ENCODE peak calls at places on chromosomes 4 and X, in ten cellular contexts. Y is breast epithelium, D is astrocyte of the cerebellum, B is fibroblast of villous mesenchyme, U is epithelial cell of esophagus, O is psoas muscle, A is coronary artery, L is kidney epithelial cell, R is GM12865, J is bronchial epithelial cell. Z is an unnamed sample.

GRCh38 chr4:147326581-147326980 is 154.3 kb upstream of the EDNRA start:
- DNase-seq in A (no peak), O (no peak), B (peak; percentile 70), J (no peak), U (no peak), D (no peak), R (no peak), Y (no peak), L (no peak), Z (no peak)

GRCh38 chr4:155011163-155011825 is 197.1 kb upstream of the NPY2R start:
- DNase-seq in J (no peak), D (no peak), L (no peak), R (no peak), U (no peak), Y (no peak), O (no peak), B (no peak), A (no peak), Z (no peak)

GRCh38 chr4:64538219-64538618 is 129.0 kb upstream of the TECRL start:
- DNase-seq in A (no peak), D (no peak), O (no peak), L (no peak), U (no peak), J (no peak), B (no peak), Y (no peak), R (peak; percentile 0), Z (no peak)

GRCh38 chr4:98932539-98932938 is 3.6 kb upstream of the EIF4E start:
- DNase-seq in R (peak; percentile 57), L (no peak), J (peak; percentile 88), O (no peak), A (no peak), D (no peak), Y (no peak), B (peak; percentile 28), U (peak; percentile 80), Z (no peak)

GRCh38 chr4:70914631-70915030 is 12.5 kb downstream of the MOB1B start:
- DNase-seq in O (no peak), B (peak; percentile 14), Y (no peak), U (no peak), A (no peak), D (no peak), R (no peak), J (no peak), L (no peak), Z (no peak)

GRCh38 chr4:139331185-139331584 is 28.9 kb upstream of the NDUFC1 start:
- DNase-seq in J (peak; percentile 59), A (no peak), R (no peak), D (no peak), B (no peak), U (peak; percentile 46), O (no peak), L (no peak), Y (no peak), Z (no peak)

GRCh38 chr4:151403656-151404055 is 5.3 kb upstream of the FHIP1A start:
- DNase-seq in U (no peak), R (no peak), L (no peak), O (no peak), A (no peak), Y (no peak), D (no peak), B (no peak), J (no peak), Z (no peak)

GRCh38 chr4:107718351-107718965 is 1.6 kb downstream of the PAPSS1 start:
- DNase-seq in O (no peak), D (no peak), Y (no peak), J (no peak), B (peak; percentile 84), L (no peak), R (peak; percentile 74), A (no peak), U (peak; percentile 20), Z (no peak)

DNA sequence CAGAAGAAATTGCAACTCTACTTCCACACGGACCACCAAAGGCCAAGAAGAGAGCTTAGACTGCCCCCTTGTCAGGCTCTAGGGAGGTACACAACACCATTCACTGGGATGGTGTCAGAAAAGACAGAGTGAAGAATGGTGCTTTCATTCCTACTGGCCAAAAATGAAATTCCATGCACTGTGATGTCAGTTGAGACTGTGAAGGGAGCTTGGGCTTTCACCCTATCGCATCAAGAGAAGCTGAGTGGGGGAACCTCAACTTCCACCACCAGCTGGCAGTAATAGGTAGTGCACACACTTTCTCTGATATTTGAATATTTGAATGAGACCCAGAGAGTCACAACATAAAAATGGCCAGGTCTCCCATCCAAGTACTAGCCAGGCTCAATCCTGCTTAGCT is 65.9 kb downstream of the ZNF711 start:
- DNase-seq in L (no peak), Y (no peak), U (no peak), O (no peak), R (no peak), D (no peak), A (no peak), B (no peak), J (no peak), Z (no peak)
- TF ChIP-seq CTCF in L (no peak), Y (no peak), U (no peak), O (no peak), R (no peak), D (no peak), A (no peak), B (no peak), J (no peak), Z (no peak)

DNA sequence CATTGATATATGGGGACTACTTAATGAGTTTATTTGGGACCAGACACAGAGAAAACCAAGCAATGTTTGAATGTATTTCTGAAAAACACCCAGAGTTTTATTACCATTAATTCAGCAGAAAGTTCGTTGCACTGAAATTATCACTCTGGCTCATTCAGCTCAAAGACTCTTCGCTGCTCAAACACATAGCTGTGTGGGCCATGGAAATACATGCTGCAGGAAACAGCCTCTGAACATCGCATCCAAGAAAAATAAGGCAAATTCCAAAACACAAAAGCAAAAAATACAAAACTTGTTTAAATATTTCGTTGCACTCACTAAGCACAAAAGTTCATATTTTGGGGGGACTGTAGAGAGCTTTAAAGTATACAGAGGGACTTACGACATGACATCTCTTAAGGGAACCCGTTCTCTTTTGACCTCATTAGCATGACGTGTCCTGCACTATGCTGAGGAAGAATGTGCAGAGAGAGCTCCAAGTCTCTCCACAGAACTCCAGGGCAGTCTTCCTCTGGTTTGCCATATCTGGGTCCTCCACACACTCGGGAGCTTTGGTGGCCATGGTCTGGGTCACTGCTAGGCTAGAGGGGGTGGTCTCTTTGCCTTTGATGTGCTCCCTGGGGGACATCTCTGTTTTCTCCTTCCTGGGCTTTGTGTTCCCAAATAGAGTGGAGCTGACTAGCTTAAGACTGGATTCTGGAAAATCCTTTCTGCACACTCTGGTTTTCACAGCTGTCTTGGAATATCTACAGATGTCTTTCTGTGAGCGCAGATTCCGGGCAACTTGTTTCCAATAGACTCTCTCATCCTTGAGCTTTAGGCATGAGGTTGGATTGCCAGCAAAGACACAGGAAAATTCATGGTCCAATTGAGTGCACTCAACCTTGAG is 2.8 kb downstream of the FGFBP1 start:
- DNase-seq in J (no peak), U (no peak), O (no peak), R (no peak), Y (no peak), B (no peak), L (no peak), A (no peak), D (no peak), Z (no peak)
- H3K4me3 ChIP-seq in J (peak overlapping the region; percentile 3), U (peak overlapping the region; percentile 58), O (no peak overlapping the region), R (no peak overlapping the region), Y (no peak overlapping the region), B (no peak overlapping the region), L (no peak overlapping the region), A (peak overlapping the region; percentile 4), D (no peak overlapping the region), Z (no peak overlapping the region)

GRCh38 chrX:13747836-13748235 is 13.3 kb downstream of the OFD1 start:
- DNase-seq in D (peak; percentile 53), U (peak; percentile 67), L (peak; percentile 21), R (peak; percentile 51), A (no peak), Y (no peak), O (no peak), B (peak; percentile 78), J (peak; percentile 64), Z (no peak)

GRCh38 chrX:13748486-13748885 is 13.9 kb downstream of the OFD1 start:
- DNase-seq in B (no peak), U (no peak), L (no peak), O (no peak), J (no peak), Y (no peak), A (no peak), R (no peak), D (no peak), Z (no peak)

GRCh38 chrX:13750812-13751211 is 16.3 kb downstream of the OFD1 start:
- DNase-seq in A (no peak), L (no peak), J (no peak), Y (no peak), U (no peak), O (no peak), B (no peak), D (no peak), R (peak; percentile 66), Z (no peak)

GRCh38 chrX:13752141-13752540 is 17.6 kb downstream of the OFD1 start:
- DNase-seq in J (peak; percentile 71), O (no peak), B (no peak), A (no peak), R (no peak), D (no peak), Y (no peak), L (no peak), U (peak; percentile 47), Z (no peak)

GRCh38 chrX:13750204-13750603 is 15.7 kb downstream of the OFD1 start:
- DNase-seq in O (no peak), R (peak; percentile 59), J (peak; percentile 50), B (no peak), D (peak; percentile 41), L (no peak), A (no peak), Y (no peak), U (peak; percentile 59), Z (no peak)
- TF ChIP-seq CTCF in O (peak; percentile 54), R (peak; percentile 46), J (peak; percentile 36), B (peak; percentile 51), D (peak; percentile 75), L (peak; percentile 77), A (peak; percentile 40), Y (peak; percentile 70), U (peak; percentile 54), Z (peak; percentile 76)

GRCh38 chr4:68366600-68366999 is 16.7 kb upstream of the YTHDC1 start:
- DNase-seq in D (no peak), U (no peak), Y (no peak), B (peak; percentile 50), J (no peak), A (no peak), L (no peak), O (no peak), R (no peak), Z (no peak)

GRCh38 chr4:68367835-68368234 is 17.9 kb upstream of the YTHDC1 start:
- DNase-seq in R (no peak), J (no peak), B (no peak), Y (no peak), A (no peak), O (no peak), U (no peak), L (no peak), D (no peak), Z (no peak)

GRCh38 chr4:68365068-68365467 is 15.2 kb upstream of the YTHDC1 start:
- DNase-seq in A (no peak), L (no peak), R (no peak), D (no peak), Y (no peak), U (no peak), J (no peak), O (no peak), B (no peak), Z (no peak)

GRCh38 chr4:68369474-68369805 is 19.6 kb upstream of the YTHDC1 start:
- DNase-seq in O (no peak), R (no peak), A (no peak), U (peak; percentile 93), L (peak; percentile 90), B (peak; percentile 38), J (peak; percentile 95), D (no peak), Y (no peak), Z (no peak)

DNA sequence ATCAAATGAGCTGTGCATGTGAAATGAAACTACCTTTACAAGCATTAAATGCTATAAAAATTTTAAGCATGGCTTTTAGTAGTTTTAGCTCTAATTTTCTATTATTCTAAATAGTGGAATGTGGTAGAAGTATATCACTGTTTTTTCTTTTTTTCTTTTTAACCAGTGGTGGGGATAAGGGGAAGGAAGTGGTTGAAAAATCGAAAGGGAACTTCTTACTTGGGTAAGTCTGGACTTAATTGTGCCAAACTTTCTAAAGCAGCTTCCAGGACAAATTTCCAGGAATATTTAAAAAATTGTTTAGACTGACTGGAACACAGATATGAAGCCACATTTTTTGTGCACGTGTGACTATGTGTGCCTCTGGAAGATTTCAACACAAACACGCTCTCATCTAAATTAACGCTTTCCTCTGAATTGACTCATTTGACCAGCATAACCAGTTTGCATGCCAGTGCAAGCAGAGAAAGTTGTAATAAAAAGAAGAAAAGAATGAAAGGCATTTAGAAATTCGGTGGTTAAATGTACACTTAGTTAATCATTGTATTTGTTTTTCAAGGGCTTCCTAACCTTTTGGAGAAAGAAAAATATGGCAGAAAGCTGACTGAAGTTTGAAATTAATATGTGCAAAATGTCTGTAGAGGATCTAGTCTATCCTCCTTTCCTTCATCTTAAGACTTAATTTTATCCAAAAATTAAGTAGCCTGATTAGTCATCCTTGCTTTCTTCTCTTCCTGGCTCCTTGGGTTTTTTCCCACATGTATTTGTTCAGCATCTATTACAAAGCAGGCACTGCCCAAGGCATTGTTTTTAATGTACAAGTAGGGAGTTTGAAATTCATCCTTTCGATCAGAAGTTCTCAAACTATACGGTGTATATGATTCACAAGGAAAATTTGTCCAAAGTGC is 18.9 kb upstream of the YTHDC1 start:
- DNase-seq in B (peak; percentile 87), Y (no peak), J (peak; percentile 97), A (no peak), D (no peak), U (peak; percentile 95), R (no peak), L (peak; percentile 55), O (no peak), Z (no peak)
- H3K4me3 ChIP-seq in B (peak overlapping the region; percentile 5), Y (no peak overlapping the region), J (no peak overlapping the region), A (no peak overlapping the region), D (no peak overlapping the region), U (peak overlapping the region; percentile 14), R (no peak overlapping the region), L (no peak overlapping the region), O (no peak overlapping the region), Z (no peak overlapping the region)

Z was measured in retinal pigment epithelial cell.